ENCODE peak calls at places on chromosomes 1 and 21, in five cellular contexts. Y is HCT116, U is breast epithelium, S is thoracic aorta, G is fibroblast of lung. F is an unnamed sample.
A peak's percentile ranks its signal among the peaks of the same experiment; 100 is the strongest.

GRCh38 chr1:34777519-34778321 is 3.3 kb upstream of the GJB3 start:
- DNase-seq in G (no peak), Y (no peak), S (no peak), U (no peak), F (no peak)

GRCh38 chr1:29238601-29238964 is 2.3 kb downstream of the PTPRU start:
- DNase-seq in U (no peak), Y (no peak), G (no peak), S (no peak), F (no peak)

GRCh38 chr21:35696644-35697043 is 363.7 kb downstream of the SETD4 start:
- DNase-seq in G (no peak), S (no peak), U (no peak), Y (no peak), F (no peak)

GRCh38 chr1:30853350-30853749 is 55.2 kb downstream of the SDC3 start:
- DNase-seq in S (no peak), U (no peak), G (no peak), Y (no peak), F (no peak)

GRCh38 chr21:34960672-34961071 is 88.4 kb downstream of the RUNX1 start:
- DNase-seq in G (no peak), Y (no peak), U (no peak), S (no peak), F (no peak)

GRCh38 chr1:5977494-5978444 is 14.5 kb downstream of the NPHP4 start:
- DNase-seq in U (peak; percentile 40), G (no peak), Y (no peak), S (no peak), F (no peak)

GRCh38 chr1:78958711-78959110 is 47.8 kb downstream of the ADGRL4 start:
- DNase-seq in S (no peak), Y (no peak), U (no peak), G (peak; percentile 8), F (no peak)

GRCh38 chr1:26981146-26981846 is 12.2 kb upstream of the TRNP1 start:
- DNase-seq in S (no peak), G (no peak), U (no peak), Y (no peak), F (no peak)

GRCh38 chr1:35047188-35047858 is 15.6 kb upstream of the ZMYM6 start:
- DNase-seq in Y (no peak), G (peak; percentile 98), U (no peak), S (no peak), F (peak; percentile 51)

GRCh38 chr1:9239622-9240401 is 5.2 kb downstream of the H6PD start:
- DNase-seq in U (no peak), S (no peak), Y (no peak), G (peak; percentile 90), F (no peak)

GRCh38 chr1:32917521-32917920 is 16.3 kb upstream of the TMEM54 start:
- DNase-seq in G (no peak), Y (no peak), S (no peak), U (no peak), F (no peak)

GRCh38 chr21:45256021-45256911 is 31.4 kb downstream of the POFUT2 start:
- DNase-seq in S (no peak), G (no peak), Y (no peak), U (no peak), F (no peak)

GRCh38 chr1:199007423-199007822 is 368.6 kb downstream of the PTPRC start:
- DNase-seq in S (no peak), G (no peak), Y (no peak), U (no peak), F (no peak)

GRCh38 chr21:42021751-42022430 is 11.7 kb upstream of the ZBTB21 start:
- DNase-seq in Y (no peak), G (no peak), U (no peak), S (no peak), F (no peak)

GRCh38 chr21:27734146-27734545 is 767.3 kb upstream of the ADAMTS5 start:
- DNase-seq in U (no peak), G (peak; percentile 64), Y (no peak), S (no peak), F (peak; percentile 49)

GRCh38 chr1:178189814-178190213 is 95.9 kb downstream of the RASAL2 start:
- DNase-seq in U (no peak), Y (peak; percentile 13), G (no peak), S (no peak), F (no peak)

GRCh38 chr1:31571340-31572295 is 4.7 kb upstream of the TINAGL1 start:
- DNase-seq in G (no peak), S (no peak), Y (no peak), U (no peak), F (no peak)

GRCh38 chr1:229714964-229715603 is 89.0 kb downstream of the URB2 start:
- DNase-seq in Y (peak; percentile 37), S (no peak), U (peak; percentile 57), G (no peak), F (no peak)

GRCh38 chr1:212607206-212607923 is 1.2 kb upstream of the ATF3 start:
- DNase-seq in G (no peak), Y (no peak), U (no peak), S (no peak), F (no peak)

GRCh38 chr1:59057211-59057694 is 239.6 kb upstream of the FGGY start:
- DNase-seq in S (peak; percentile 64), G (peak; percentile 50), U (peak; percentile 64), Y (no peak), F (peak; percentile 88)

GRCh38 chr21:19490481-19490880 is 1086.9 kb upstream of the TMPRSS15 start:
- DNase-seq in Y (no peak), G (no peak), S (no peak), U (no peak), F (no peak)

GRCh38 chr1:100009458-100009857 is 39.7 kb downstream of the SLC35A3 start:
- DNase-seq in S (no peak), Y (no peak), G (peak; percentile 22), U (no peak), F (no peak)

GRCh38 chr1:61980561-61980960 is 214.1 kb upstream of the L1TD1 start:
- DNase-seq in G (peak; percentile 2), U (no peak), Y (no peak), S (no peak), F (no peak)

GRCh38 chr1:186175588-186175987 is 199.5 kb downstream of the TPR start:
- DNase-seq in G (no peak), S (no peak), Y (no peak), U (no peak), F (no peak)

GRCh38 chr21:26112979-26113378 is 57.6 kb downstream of the APP start:
- DNase-seq in Y (no peak), S (no peak), U (no peak), G (no peak), F (no peak)

GRCh38 chr1:41503507-41504125 is 19.1 kb upstream of the EDN2 start:
- DNase-seq in Y (no peak), G (no peak), U (no peak), S (no peak), F (no peak)

GRCh38 chr1:227726318-227726717 is 8.8 kb downstream of the JMJD4 start:
- DNase-seq in G (no peak), Y (no peak), U (no peak), S (no peak), F (no peak)

GRCh38 chr1:2442676-2443075 is 30.3 kb upstream of the PEX10 start:
- DNase-seq in Y (no peak), U (no peak), G (no peak), S (no peak), F (no peak)

GRCh38 chr1:2225029-2225428 is 3.1 kb upstream of the SKI start:
- DNase-seq in G (no peak), S (no peak), U (no peak), Y (no peak), F (no peak)

GRCh38 chr1:60367522-60367921 is 294.0 kb upstream of the C1orf87 start:
- DNase-seq in S (no peak), U (no peak), Y (no peak), G (no peak), F (no peak)

GRCh38 chr1:240027059-240027462 is 64.6 kb upstream of the FMN2 start:
- DNase-seq in Y (no peak), G (peak; percentile 41), S (no peak), U (no peak), F (no peak)

GRCh38 chr1:219269171-219269570 is 95.5 kb downstream of the LYPLAL1 start:
- DNase-seq in U (no peak), G (peak; percentile 65), S (no peak), Y (no peak), F (no peak)

GRCh38 chr1:7481194-7481593 is 289.9 kb upstream of the VAMP3 start:
- DNase-seq in S (no peak), G (no peak), U (no peak), Y (no peak), F (no peak)

GRCh38 chr1:56414728-56415224 is 164.6 kb downstream of the PLPP3 start:
- DNase-seq in S (no peak), Y (no peak), G (no peak), U (no peak), F (no peak)

GRCh38 chr1:21287905-21288514 is 2.3 kb downstream of the ECE1 start:
- DNase-seq in S (no peak), G (no peak), Y (no peak), U (no peak), F (no peak)

GRCh38 chr1:49626474-49626873 is 397.3 kb downstream of the AGBL4 start:
- DNase-seq in U (no peak), Y (no peak), G (no peak), S (no peak), F (no peak)
- H3K9me3 ChIP-seq in U (no peaks in the 10 kb centered on the region), Y (peaks cover 8% of the 10 kb centered on the region), G (no peaks in the 10 kb centered on the region), S (no peaks in the 10 kb centered on the region), F (peaks cover 5% of the 10 kb centered on the region)

DNA sequence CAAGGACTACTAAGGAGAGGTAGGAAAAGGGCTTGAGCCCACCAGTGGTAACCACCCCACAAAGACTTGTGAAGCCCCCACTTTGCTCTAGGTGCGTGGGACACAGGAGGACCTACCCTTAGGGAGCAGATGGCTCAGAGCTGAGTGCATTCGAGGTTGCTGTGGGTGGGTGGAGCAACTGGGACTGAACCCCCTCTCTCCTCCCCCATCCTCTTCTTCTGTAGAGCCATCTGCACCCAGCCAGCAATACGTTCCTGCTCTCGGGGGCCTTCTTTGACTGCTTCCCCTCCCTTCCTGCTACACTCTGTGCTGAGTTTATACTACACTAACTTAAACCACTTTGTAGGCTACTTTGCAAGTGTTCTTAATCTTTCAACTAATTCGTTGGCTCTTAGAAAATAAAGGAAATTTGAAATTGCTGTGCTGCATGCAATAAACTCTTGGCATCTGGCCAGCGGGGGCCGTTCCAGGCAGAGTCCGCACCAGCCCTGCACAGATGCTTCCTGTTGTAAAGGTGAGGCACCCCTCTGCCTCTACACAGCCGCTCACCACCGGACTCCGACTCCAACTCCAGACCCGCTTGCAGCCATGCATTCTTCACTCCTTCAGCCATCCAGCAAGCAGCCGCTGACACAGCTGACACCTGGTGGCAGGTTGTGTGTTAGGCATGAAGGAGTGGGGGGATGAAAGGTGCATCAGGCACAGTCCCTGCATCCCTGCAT is 57.2 kb downstream of the GLIS1 start:
- DNase-seq in S (no peak), U (peak; percentile 54), Y (peak; percentile 27), G (peak; percentile 22), F (no peak)
- TF ChIP-seq CTCF in S (peak; percentile 12), U (peak; percentile 53), Y (peak; percentile 79), G (no peak), F (peak; percentile 49)

DNA sequence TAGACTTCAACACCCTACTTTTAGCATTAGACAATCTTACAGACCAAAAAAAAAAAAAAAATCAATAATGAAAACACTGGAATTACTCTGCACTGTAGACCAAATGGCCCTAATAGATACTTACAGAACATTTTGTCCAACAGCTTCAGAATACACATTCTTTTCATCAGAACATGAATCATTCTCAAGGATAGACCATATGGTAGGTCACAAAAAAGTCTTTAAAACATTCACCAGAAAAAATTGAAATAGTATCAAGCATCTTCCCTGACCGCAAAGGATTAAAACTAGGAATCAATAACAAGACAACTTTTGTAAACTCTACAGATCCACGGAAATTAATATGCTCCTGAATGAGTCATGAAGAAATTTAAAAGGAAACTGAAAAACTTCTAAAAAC is 22.5 kb downstream of the ZNF670 start:
- DNase-seq in G (peak; percentile 3), U (no peak), S (no peak), Y (no peak), F (no peak)
- H3K9me3 ChIP-seq in G (no peaks in the 10 kb centered on the region), U (peaks cover 25% of the 10 kb centered on the region), S (peaks cover 25% of the 10 kb centered on the region), Y (peaks cover 35% of the 10 kb centered on the region), F (peaks cover 32% of the 10 kb centered on the region)

GRCh38 chr1:217393901-217394300 is 237.0 kb downstream of the GPATCH2 start:
- DNase-seq in S (no peak), Y (no peak), G (no peak), U (no peak), F (no peak)
- TF ChIP-seq CTCF in S (no peak), Y (no peak), G (no peak), U (no peak), F (no peak)